ENCODE peak calls at places on chromosome 21, in four cellular contexts. C is transverse colon, E is Peyer's patch, U is K562. K is an unnamed sample.

GRCh38 chr21:18153063-18153462 is 91.6 kb upstream of the CHODL start:
- DNase-seq in E (no peak), U (no peak), C (no peak), K (no peak)

GRCh38 chr21:43016728-43017127 is 42.4 kb downstream of the PKNOX1 start:
- DNase-seq in E (no peak), C (no peak), U (no peak), K (no peak)

GRCh38 chr21:15848632-15849031 is 118.8 kb downstream of the USP25 start:
- DNase-seq in E (no peak), C (no peak), U (no peak), K (peak)

GRCh38 chr21:17612023-17612564 is 607 bp downstream of the BTG3 start:
- DNase-seq in U (no peak), E (peak), C (peak), K (peak)

GRCh38 chr21:42536601-42537000 is 22.9 kb downstream of the SLC37A1 start:
- DNase-seq in C (no peak), U (no peak), E (peak), K (no peak)

GRCh38 chr21:16522512-16522911 is 792.7 kb downstream of the USP25 start:
- DNase-seq in E (no peak), U (no peak), C (no peak), K (no peak)

GRCh38 chr21:40386301-40386911 is 460.6 kb downstream of the DSCAM start:
- DNase-seq in E (peak), U (peak), C (peak), K (peak)

GRCh38 chr21:8991088-8991907 is 1530.1 kb upstream of the TPTE start:
- DNase-seq in E (no peak), U (peak), C (no peak), K (no peak)

GRCh38 chr21:22200378-22201092 is 1202.3 kb downstream of the NCAM2 start:
- DNase-seq in U (no peak), E (no peak), C (no peak), K (no peak)

GRCh38 chr21:23016617-23017016 is 2018.4 kb downstream of the NCAM2 start:
- DNase-seq in C (no peak), U (no peak), E (no peak), K (no peak)

DNA sequence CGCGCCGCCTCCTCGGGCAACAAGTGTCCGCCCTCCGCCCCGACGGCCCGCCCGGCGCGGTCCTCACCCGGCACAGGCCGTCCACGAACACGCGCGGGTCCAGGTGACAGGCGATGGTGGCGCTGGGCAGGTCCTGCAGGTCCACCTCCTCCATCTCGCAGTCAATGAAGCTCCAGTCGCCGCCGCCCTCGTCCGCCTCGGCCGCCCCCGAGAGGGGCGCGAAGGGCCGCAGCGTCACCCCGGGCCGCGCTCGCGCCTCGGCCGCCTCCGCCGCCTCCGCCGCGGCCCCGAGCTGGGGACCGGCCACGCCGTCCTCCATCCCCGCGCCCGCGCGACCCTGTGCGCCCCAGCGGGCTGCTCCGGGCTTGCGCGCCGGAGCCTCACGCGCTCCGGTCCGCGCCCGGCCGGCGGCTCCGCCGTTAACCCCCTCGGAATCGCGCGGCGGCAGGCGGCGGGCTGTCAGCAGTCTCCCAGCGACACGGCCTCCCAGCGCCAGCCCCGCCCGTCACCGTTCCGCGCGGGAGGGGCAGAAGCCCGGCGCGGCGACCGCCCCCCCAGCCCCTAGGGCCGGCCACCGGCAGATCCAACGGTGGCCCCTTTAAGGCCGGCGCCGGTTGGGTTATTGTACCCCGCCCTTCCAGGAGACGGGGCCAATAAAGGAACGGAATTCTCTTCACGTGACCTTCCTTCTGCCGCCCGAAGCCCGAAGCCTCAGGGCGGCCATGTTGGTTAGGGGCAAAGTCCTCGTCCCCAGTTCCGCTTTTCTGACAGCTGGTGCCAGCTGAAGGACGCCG is at the start of gene RCAN1:
- DNase-seq in E (peak), C (peak), U (peak), K (peak)
- TF ChIP-seq POLR2A in E (peak), C (no peak), U (no peak), K (peak)

DNA sequence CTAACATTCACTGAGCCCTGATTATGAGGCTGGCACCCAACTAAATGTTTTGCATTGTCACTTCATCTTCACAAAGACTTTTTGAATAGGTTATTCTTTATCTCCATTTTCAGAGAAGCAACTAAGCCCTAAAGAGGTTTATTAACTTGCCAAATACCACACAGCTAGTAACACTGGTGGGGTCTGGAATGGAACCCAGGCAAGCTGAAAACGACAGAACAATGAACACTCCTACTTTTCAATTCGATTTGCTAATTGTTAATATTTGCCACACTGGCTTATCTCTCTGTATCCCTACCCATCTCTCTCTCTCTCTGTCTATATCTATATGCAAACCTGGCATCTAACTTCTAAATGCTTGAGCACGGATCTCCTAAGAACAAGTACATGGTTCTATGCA is 40.6 kb downstream of the MRPL39 start:
- DNase-seq in E (no peak), U (no peak), C (no peak), K (no peak)
- TF ChIP-seq POLR2A in E (no peak), U (no peak), C (no peak), K (no peak)

GRCh38 chr21:45293726-45294401 is 6.2 kb upstream of the POFUT2 start:
- DNase-seq in E (no peak), U (no peak), C (no peak), K (no peak)

GRCh38 chr21:45294509-45295291 is 7.0 kb upstream of the POFUT2 start:
- DNase-seq in C (peak), U (no peak), E (peak), K (peak)

GRCh38 chr21:45292399-45293213 is 4.9 kb upstream of the POFUT2 start:
- DNase-seq in C (peak), U (peak), E (peak), K (peak)

GRCh38 chr21:45291613-45292398 is 4.1 kb upstream of the POFUT2 start:
- DNase-seq in C (no peak), E (peak), U (peak), K (no peak)

DNA sequence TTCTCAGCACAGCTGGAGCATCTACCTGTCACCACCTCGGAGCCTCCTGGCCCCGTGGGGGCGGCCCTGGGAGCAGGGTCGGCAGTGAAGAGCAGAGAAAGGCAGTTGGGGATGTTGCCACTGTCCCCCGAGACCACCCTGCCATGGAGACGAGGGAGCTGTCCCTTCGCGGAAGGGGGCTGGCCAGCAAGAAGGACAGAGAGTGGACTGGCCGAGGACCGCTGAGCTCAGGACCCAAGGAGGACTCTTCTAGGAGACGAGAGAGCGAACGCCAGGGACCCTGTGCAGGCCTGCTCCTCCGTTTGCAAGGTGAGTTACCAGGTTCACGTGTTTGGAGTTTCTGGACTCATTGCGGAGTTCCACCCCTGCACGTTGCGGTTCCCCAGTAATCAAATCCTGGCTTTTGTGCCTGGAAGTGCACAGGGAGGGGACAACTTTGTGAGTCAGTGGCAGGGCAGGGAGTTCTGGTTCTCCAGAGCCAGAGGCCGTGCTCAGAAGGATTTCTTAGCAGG is 5.6 kb upstream of the POFUT2 start:
- DNase-seq in U (no peak), E (peak), C (no peak), K (no peak)
- TF ChIP-seq POLR2A in U (no peak), E (no peak), C (no peak), K (no peak)

GRCh38 chr21:36551731-36552457 is 72.0 kb upstream of the CLDN14 start:
- DNase-seq in C (no peak), E (no peak), U (no peak), K (no peak)

GRCh38 chr21:36553406-36553805 is 73.5 kb upstream of the CLDN14 start:
- DNase-seq in U (no peak), C (no peak), E (no peak), K (no peak)

GRCh38 chr21:36551326-36551725 is 71.4 kb upstream of the CLDN14 start:
- DNase-seq in C (no peak), U (no peak), E (no peak), K (no peak)

GRCh38 chr21:36550761-36551160 is 70.8 kb upstream of the CLDN14 start:
- DNase-seq in C (no peak), U (no peak), E (no peak), K (no peak)

DNA sequence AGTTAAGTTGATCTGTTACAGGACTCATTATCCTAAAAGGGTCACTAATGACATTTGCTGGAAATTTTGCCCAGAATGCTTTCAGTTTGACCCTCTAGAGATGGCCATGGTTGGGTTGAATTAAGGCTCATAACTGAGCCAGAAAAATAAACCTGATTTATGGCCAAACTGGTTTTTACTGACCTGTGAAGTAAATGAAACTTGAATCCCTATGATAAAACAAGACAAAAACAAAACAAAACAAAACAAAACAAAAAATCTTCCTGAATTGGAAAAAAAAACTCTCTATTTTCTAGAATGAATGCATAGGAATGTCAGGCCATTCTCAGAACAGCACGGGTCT is 72.5 kb upstream of the CLDN14 start:
- DNase-seq in U (no peak), E (no peak), C (no peak), K (no peak)
- TF ChIP-seq POLR2A in U (no peak), E (no peak), C (no peak), K (no peak)

GRCh38 chr21:36664678-36665022 is 34.3 kb upstream of the SIM2 start:
- DNase-seq in U (no peak), E (no peak), C (no peak), K (no peak)
- TF ChIP-seq POLR2A in U (no peak), E (no peak), C (no peak), K (no peak)

DNA sequence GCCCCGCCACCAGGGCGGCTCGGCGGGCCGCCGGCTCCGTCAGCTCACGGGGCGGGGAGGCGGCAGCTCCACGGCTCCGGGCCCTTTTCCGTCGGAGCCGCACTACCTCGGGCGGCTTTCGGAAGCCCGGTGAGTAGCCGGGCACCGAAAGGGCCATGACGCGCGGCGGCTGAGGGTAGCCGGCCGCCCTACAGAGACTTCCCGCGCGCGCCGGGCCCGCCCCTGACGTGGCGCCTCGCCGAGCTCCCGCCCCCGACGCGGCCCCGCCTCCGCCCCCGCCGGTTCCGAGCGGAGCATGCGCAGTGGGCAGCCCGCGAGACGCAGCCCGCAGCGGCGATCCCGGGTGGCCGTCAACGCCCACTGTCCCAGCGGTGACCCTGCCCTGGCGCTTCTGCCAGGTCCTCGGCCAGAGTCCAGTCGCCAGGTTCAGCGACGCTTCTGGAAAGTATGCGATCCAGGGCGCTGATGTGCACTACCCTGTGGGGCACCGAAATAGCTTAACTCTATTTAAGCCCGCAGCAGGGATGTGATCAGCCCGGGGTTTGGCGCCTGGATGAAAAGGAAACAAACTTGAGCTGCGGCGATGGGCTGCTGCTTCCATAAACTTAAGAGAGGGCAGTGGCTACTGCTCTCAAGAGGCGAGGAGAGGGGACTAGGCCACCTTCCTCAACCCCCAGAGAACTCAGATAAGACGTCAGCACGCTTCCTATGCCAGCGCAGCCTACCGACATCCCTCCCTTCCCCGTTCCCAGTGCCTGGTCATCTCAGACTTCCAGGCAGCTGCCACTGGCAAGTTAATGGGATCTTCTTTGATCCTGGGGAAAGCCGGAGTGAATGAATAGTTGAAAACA is at the start of gene DONSON:
- DNase-seq in E (peak), U (peak), C (peak), K (peak)
- TF ChIP-seq POLR2A in E (peak), U (peak), C (no peak), K (peak)

DNA sequence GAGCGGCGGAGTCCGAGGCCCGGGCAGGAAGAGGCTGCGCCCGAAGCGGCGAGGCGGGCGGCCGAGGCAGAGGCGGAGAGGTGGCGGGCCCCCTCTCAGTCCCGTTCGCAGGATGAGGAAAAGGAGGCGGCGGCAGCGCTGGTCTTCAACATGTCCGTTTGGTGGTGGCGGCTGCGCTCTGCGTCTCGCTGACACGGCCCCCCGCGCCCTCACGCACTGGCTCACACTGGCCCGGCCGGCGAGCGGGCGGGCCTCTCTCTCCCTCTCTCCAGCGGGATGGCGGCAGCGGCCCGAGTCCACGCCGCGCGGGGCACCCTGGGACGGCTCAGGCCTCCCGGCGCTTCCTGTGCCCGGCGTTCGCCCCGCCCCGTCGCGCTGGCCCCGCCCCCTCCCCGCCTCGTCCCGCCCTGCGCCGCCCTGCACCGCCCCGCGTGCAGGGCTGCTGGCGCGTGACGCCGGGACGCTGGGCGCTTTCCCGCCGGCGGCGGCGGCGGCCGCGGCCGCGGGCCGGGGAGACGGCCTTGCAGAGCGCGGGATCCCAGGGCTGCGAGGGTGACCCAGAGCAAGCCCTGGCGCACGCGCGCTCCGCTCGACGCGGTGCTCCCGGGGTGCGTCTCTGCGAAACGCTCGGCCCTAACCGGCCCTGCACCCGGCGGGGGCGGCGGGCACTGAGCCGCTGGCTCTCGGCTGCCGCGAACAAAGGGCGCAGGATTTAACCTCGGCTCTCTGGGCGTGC is at the start of gene SCAF4:
- DNase-seq in E (peak), U (peak), C (peak), K (peak)
- TF ChIP-seq POLR2A in E (peak), U (peak), C (peak), K (peak)

DNA sequence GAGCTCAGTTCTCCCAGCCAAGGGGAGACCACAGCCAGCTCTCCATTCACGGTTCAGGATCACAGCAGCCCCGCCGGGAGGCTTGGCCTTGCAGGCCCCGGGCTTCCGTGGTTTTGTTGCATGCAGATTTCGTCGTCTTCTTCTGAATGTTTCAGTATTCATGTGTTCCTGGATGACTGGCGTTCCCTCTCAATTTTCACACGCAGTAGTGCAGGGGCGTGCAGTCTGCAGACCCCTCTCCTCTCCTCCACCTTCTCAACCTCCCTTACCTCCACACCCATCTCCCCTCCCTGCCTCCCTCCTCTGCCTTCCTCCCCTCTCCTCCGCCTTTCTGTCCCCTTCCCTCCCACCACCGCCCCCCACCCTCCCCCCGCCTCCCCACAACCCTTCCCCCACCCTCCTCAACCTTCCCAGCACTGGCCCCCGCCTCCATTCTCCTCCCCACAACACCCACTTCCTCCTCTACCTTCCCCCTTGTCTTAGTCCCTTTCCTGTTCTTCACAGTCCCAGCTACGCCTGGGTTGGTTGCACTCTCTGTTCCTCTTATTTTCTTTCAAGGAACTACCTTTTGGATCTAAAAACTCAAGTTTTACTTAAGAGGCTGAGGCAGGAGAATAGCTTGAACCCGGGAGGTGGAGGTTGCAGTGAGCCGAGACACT is 8.4 kb upstream of the SLC19A1 start:
- DNase-seq in U (no peak), C (peak), E (peak), K (no peak)
- TF ChIP-seq POLR2A in U (no peak), C (peak), E (no peak), K (no peak)

K was measured in H54.